ENCODE peak calls at places on chromosomes 13 and 19, in six cellular contexts. H is H1, W is GM12891, U is K562, B is HepG2, K is GM12878. A is an unnamed sample.

GRCh38 chr13:85313761-85314503 is 485.3 kb downstream of the SLITRK6 start:
- DNase-seq in H (no peak), W (no peak), U (no peak), B (no peak), K (no peak), A (no peak)

GRCh38 chr13:91220872-91221271 is 126.6 kb upstream of the MIR17HG start:
- DNase-seq in H (no peak), W (no peak), U (no peak), B (no peak), K (no peak), A (no peak)

GRCh38 chr19:29717051-29717450 is 2.0 kb upstream of the C19orf12 start:
- DNase-seq in H (no peak), W (no peak), U (no peak), B (no peak), K (no peak), A (no peak)

GRCh38 chr19:29539668-29540067 is 13.9 kb downstream of the VSTM2B start:
- DNase-seq in H (peak), W (no peak), U (no peak), B (no peak), K (no peak), A (no peak)

GRCh38 chr19:35013047-35013819 is 13.1 kb downstream of the GRAMD1A start:
- DNase-seq in H (peak), W (peak), U (peak), B (peak), K (no peak), A (peak)

GRCh38 chr19:47541507-47541906 is 26.6 kb upstream of the NAPA start:
- DNase-seq in H (no peak), W (no peak), U (no peak), B (no peak), K (peak), A (no peak)

GRCh38 chr19:31144471-31144870 is 204.8 kb downstream of the TSHZ3 start:
- DNase-seq in H (no peak), W (no peak), U (no peak), B (no peak), K (no peak), A (no peak)

GRCh38 chr19:38655148-38655824 is 7.8 kb downstream of the ACTN4 start:
- DNase-seq in H (no peak), W (no peak), U (no peak), B (no peak), K (no peak), A (no peak)

GRCh38 chr19:6535558-6536137 is 4.8 kb downstream of the TNFSF9 start:
- DNase-seq in H (no peak), W (no peak), U (no peak), B (no peak), K (no peak), A (no peak)

GRCh38 chr13:113651511-113652403 is 6.2 kb downstream of the ATP4B start:
- DNase-seq in H (no peak), W (no peak), U (no peak), B (no peak), K (no peak), A (no peak)

GRCh38 chr13:28582225-28582891 is 76.6 kb upstream of the POMP start:
- DNase-seq in H (no peak), W (peak), U (peak), B (no peak), K (no peak), A (no peak)

GRCh38 chr13:64740493-64740892 is 2489.6 kb downstream of the PCDH9 start:
- DNase-seq in H (no peak), W (no peak), U (no peak), B (no peak), K (no peak), A (no peak)

GRCh38 chr13:58598241-58598640 is 966.7 kb downstream of the PCDH17 start:
- DNase-seq in H (no peak), W (no peak), U (no peak), B (no peak), K (no peak), A (no peak)

GRCh38 chr13:30323524-30323923 is 16.2 kb upstream of the KATNAL1 start:
- DNase-seq in H (no peak), W (no peak), U (no peak), B (no peak), K (no peak), A (no peak)

GRCh38 chr19:2547033-2547680 is 71.2 kb downstream of the GADD45B start:
- DNase-seq in H (no peak), W (no peak), U (no peak), B (peak), K (no peak), A (no peak)

GRCh38 chr19:18894254-18895037 is 1.5 kb downstream of the CERS1 start:
- DNase-seq in H (peak), W (no peak), U (peak), B (no peak), K (no peak), A (no peak)

GRCh38 chr13:77388944-77389616 is 62.2 kb upstream of the MYCBP2 start:
- DNase-seq in H (no peak), W (no peak), U (no peak), B (no peak), K (no peak), A (no peak)

GRCh38 chr13:77387607-77388200 is 60.8 kb upstream of the MYCBP2 start:
- DNase-seq in H (no peak), W (no peak), U (no peak), B (no peak), K (no peak), A (no peak)

GRCh38 chr13:77389617-77389984 is 62.7 kb upstream of the MYCBP2 start:
- DNase-seq in H (no peak), W (no peak), U (no peak), B (no peak), K (peak), A (no peak)

GRCh38 chr13:77391475-77391874 is 64.6 kb upstream of the MYCBP2 start:
- DNase-seq in H (no peak), W (no peak), U (no peak), B (no peak), K (no peak), A (no peak)

GRCh38 chr13:77390391-77390790 is 63.5 kb upstream of the MYCBP2 start:
- DNase-seq in H (no peak), W (no peak), U (no peak), B (no peak), K (no peak), A (no peak)
- TF ChIP-seq POLR2AphosphoS5 in H (no peak), W (no peak), U (no peak), B (no peak), K (no peak), A (no peak)

GRCh38 chr13:49629947-49630346 is 1.6 kb downstream of the ARL11 start:
- DNase-seq in H (no peak), W (no peak), U (no peak), B (no peak), K (no peak), A (no peak)
- TF ChIP-seq POLR2A in H (no peak), W (no peak), U (no peak), B (no peak), K (no peak), A (no peak)

GRCh38 chr13:21483748-21484147 is 24.6 kb upstream of the ZDHHC20 start:
- DNase-seq in H (no peak), W (no peak), U (no peak), B (no peak), K (no peak), A (no peak)
- TF ChIP-seq TAF1 in H (no peak), W (no peak), U (no peak), B (no peak), K (no peak), A (no peak)

GRCh38 chr13:96053003-96053703 is at the start of gene UGGT2:
- DNase-seq in H (peak), W (peak), U (peak), B (peak), K (peak), A (peak)
- TF ChIP-seq POLR2AphosphoS5 in H (no peak), W (peak), U (peak), B (peak), K (peak), A (peak)

GRCh38 chr13:50125556-50126377 is 110.5 kb downstream of the KCNRG start:
- DNase-seq in H (peak), W (peak), U (peak), B (peak), K (no peak), A (no peak)
- TF ChIP-seq POLR2A in H (no peak), W (no peak), U (peak), B (no peak), K (peak), A (no peak)

DNA sequence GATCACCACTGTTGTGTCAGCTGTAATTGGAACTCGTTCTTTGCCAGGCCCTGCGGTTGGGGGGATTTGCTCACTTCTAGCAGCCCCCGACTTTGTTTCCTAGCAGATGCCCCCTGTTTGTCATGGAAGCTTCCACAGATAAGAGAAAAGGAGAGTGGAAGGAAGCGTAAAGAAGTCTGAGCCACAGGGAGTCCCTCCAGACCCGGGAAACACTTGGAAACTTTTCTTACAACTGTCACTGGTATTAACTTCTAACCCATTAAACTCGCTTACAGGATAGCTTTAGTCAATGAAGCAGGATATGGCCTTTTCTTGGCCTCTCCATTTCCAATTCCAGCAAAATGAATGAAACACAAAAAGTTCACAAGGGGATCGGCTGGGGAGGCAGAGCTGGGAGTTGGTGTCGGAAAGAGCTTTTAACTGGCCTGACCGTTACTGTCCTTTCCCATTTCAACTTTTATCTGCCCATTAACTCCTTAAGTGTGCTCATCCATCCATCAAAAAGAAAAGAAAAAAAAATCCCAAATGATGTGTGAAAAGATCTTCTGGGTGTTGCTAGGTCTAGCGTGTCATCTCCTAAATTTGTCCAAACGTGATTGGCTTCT is 231.9 kb upstream of the ARGLU1 start:
- DNase-seq in H (no peak), W (no peak), U (no peak), B (no peak), K (no peak), A (no peak)
- TF ChIP-seq TAF1 in H (no peak), W (no peak), U (no peak), B (no peak), K (no peak), A (no peak)

DNA sequence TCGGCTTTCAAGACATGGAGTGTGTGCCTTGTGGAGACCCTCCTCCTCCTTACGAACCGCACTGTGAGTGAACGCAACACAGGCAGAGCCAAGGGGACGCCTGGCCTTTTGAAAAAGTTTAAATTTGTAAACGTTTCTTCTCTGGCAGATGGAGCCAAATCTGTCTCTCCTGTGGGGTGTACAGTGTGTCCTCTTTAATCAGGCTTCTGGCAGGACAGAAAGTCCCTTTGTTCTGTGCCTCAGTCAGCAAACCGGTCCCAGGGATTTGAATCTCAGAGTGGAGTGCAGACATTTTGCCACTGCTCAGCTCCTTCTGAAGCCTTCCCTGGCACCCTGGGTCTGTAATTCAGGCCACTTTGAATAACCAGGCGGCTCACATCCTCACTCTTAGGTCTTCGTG is 56.5 kb downstream of the TNFRSF19 start:
- DNase-seq in H (no peak), W (no peak), U (no peak), B (no peak), K (no peak), A (no peak)
- TF ChIP-seq POLR2AphosphoS5 in H (no peak), W (no peak), U (no peak), B (no peak), K (no peak), A (no peak)

DNA sequence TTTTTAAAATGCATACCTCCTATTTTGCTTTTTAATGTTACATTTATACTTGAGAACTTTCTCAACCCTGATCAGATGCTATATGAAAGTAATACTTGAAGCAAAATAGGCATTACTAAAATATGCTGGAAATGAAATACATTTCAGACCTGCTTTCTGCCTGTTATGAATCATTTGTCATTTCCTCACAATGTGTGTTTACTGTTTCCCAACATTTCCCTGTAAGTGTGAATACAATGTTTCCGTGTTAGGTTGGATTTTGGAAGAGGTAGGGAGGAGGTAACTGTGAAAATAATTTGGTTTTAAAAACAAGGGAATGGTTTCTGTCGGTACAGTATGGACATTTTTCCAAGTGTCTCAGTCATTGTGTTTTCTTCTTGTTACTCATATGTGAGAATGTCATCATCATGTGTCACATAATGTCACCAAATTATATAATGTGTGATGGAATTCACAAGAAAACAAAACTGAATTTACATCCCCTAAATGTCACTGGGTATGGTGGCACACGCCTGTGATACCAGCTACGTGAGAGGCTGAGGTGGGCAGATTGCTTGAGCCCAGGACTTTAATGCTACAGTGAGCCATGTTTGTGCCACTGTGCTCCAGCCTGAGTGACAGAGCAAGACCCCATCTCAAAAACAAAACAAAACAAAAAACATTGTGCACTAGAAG is 43.0 kb downstream of the ZAR1L start:
- DNase-seq in H (no peak), W (no peak), U (no peak), B (no peak), K (no peak), A (no peak)
- TF ChIP-seq POLR2A in H (no peak), W (no peak), U (no peak), B (no peak), K (no peak), A (no peak)

GRCh38 chr13:94335786-94336357 is 143.6 kb downstream of the DCT start:
- DNase-seq in H (no peak), W (no peak), U (no peak), B (no peak), K (no peak), A (no peak)
- TF ChIP-seq TAF1 in H (no peak), W (no peak), U (no peak), B (no peak), K (no peak), A (no peak)

GRCh38 chr13:20769091-20769490 is 4.7 kb downstream of the EEF1AKMT1 start:
- DNase-seq in H (no peak), W (no peak), U (no peak), B (no peak), K (no peak), A (no peak)
- TF ChIP-seq POLR2AphosphoS5 in H (no peak), W (no peak), U (no peak), B (no peak), K (no peak), A (no peak)

A was measured in GM12892.